ENCODE peak calls at places on chromosome 6, in eight cellular contexts. C, D, L, R, H, E, G and V are unnamed samples.

GRCh38 chr6:43506667-43507471 is 3.3 kb downstream of the LRRC73 start:
- DNase-seq in L (peak), D (peak), R (peak), H (peak), C (peak), E (peak), G (peak), V (peak)

GRCh38 chr6:100353276-100354015 is 111.3 kb downstream of the SIM1 start:
- DNase-seq in C (peak), R (no peak), H (no peak), E (no peak), G (no peak), L (no peak), D (no peak), V (no peak)

GRCh38 chr6:30071858-30072257 is 3.7 kb downstream of the RNF39 start:
- DNase-seq in G (no peak), C (no peak), E (no peak), L (no peak), R (no peak), D (no peak), H (no peak), V (no peak)

GRCh38 chr6:11535801-11536230 is 1.7 kb upstream of the TMEM170B start:
- DNase-seq in C (peak), E (no peak), G (no peak), D (peak), R (no peak), L (peak), H (peak), V (no peak)

GRCh38 chr6:167791780-167792478 is 34.8 kb upstream of the AFDN start:
- DNase-seq in H (no peak), G (no peak), C (no peak), E (no peak), D (no peak), R (no peak), L (no peak), V (no peak)

GRCh38 chr6:169263836-169264608 is 10.4 kb upstream of the THBS2 start:
- DNase-seq in L (peak), H (no peak), C (peak), D (peak), R (no peak), E (peak), G (no peak), V (no peak)

GRCh38 chr6:36599791-36600209 is 5.6 kb downstream of the SRSF3 start:
- DNase-seq in E (peak), L (no peak), G (peak), C (peak), D (peak), H (peak), R (peak), V (no peak)

GRCh38 chr6:53529324-53530036 is 15.4 kb downstream of the GCLC start:
- DNase-seq in E (no peak), G (no peak), D (no peak), H (peak), R (no peak), C (no peak), L (no peak), V (no peak)

GRCh38 chr6:106574729-106575458 is 54.4 kb downstream of the RTN4IP1 start:
- DNase-seq in C (peak), D (peak), R (peak), G (no peak), H (no peak), E (no peak), L (no peak), V (no peak)

GRCh38 chr6:129029778-129030177 is 146.8 kb downstream of the LAMA2 start:
- DNase-seq in D (no peak), E (no peak), H (no peak), G (no peak), R (no peak), L (no peak), C (no peak), V (no peak)

GRCh38 chr6:151904631-151905030 is 97.1 kb downstream of the ESR1 start:
- DNase-seq in L (no peak), H (no peak), D (no peak), E (no peak), R (no peak), C (no peak), G (no peak), V (no peak)

GRCh38 chr6:10411131-10411914 is 3.6 kb downstream of the TFAP2A start:
- DNase-seq in R (no peak), H (peak), E (no peak), G (no peak), C (peak), D (no peak), L (no peak), V (no peak)

GRCh38 chr6:87378947-87379346 is 28.8 kb upstream of the CFAP206 start:
- DNase-seq in G (no peak), H (no peak), D (no peak), L (no peak), C (no peak), R (no peak), E (no peak), V (no peak)

GRCh38 chr6:48747471-48747870 is 636.5 kb upstream of the PTCHD4 start:
- DNase-seq in G (no peak), H (no peak), D (no peak), E (no peak), C (peak), R (no peak), L (no peak), V (no peak)

GRCh38 chr6:82413868-82414267 is 50.3 kb downstream of the TPBG start:
- DNase-seq in G (no peak), E (no peak), C (no peak), D (no peak), H (no peak), R (no peak), L (no peak), V (no peak)

GRCh38 chr6:21198032-21198640 is 395.4 kb upstream of the SOX4 start:
- DNase-seq in D (no peak), C (no peak), E (no peak), H (no peak), G (no peak), L (no peak), R (no peak), V (no peak)

GRCh38 chr6:44851176-44851575 is 463.7 kb downstream of the CDC5L start:
- DNase-seq in D (peak), H (no peak), R (no peak), C (peak), L (no peak), G (no peak), E (no peak), V (no peak)

GRCh38 chr6:138782243-138782642 is 8.7 kb downstream of the CCDC28A start:
- DNase-seq in R (no peak), D (no peak), C (no peak), G (no peak), L (no peak), E (no peak), H (no peak), V (no peak)

GRCh38 chr6:37059344-37060194 is 54.1 kb downstream of the FGD2 start:
- DNase-seq in G (peak), D (peak), H (peak), R (peak), C (peak), L (no peak), E (peak), V (no peak)

GRCh38 chr6:42450314-42451145 is 1.2 kb downstream of the TRERF1 start:
- DNase-seq in L (no peak), C (no peak), E (no peak), G (no peak), D (peak), H (peak), R (no peak), V (no peak)

GRCh38 chr6:131231103-131231502 is 95.8 kb downstream of the AKAP7 start:
- DNase-seq in C (peak), H (no peak), L (no peak), R (no peak), E (no peak), D (no peak), G (no peak), V (no peak)

GRCh38 chr6:52733172-52733571 is 30.1 kb downstream of the GSTA2 start:
- DNase-seq in D (no peak), L (no peak), C (no peak), R (no peak), E (no peak), G (no peak), H (no peak), V (no peak)

GRCh38 chr6:163021054-163021453 is 293.3 kb downstream of the PACRG start:
- DNase-seq in L (no peak), R (no peak), C (no peak), H (no peak), E (no peak), D (no peak), G (no peak), V (no peak)

GRCh38 chr6:150418825-150419594 is 50.2 kb downstream of the IYD start:
- DNase-seq in L (peak), D (peak), C (peak), E (peak), H (peak), R (no peak), G (peak), V (peak)

GRCh38 chr6:70563540-70563939 is 3.2 kb upstream of the SDHAF4 start:
- DNase-seq in D (peak), L (no peak), E (no peak), G (peak), H (peak), C (no peak), R (peak), V (no peak)

GRCh38 chr6:34523441-34524206 is 32.5 kb downstream of the SPDEF start:
- DNase-seq in H (peak), L (no peak), E (peak), R (no peak), D (no peak), G (no peak), C (no peak), V (no peak)

GRCh38 chr6:12033770-12034169 is 21.7 kb downstream of the HIVEP1 start:
- DNase-seq in G (no peak), E (no peak), D (peak), R (no peak), C (peak), L (no peak), H (no peak), V (no peak)

GRCh38 chr6:161947371-161947770 is 673.5 kb upstream of the AGPAT4 start:
- DNase-seq in D (no peak), H (peak), R (no peak), L (no peak), G (no peak), C (no peak), E (no peak), V (no peak)

GRCh38 chr6:23456396-23456795 is 669.6 kb upstream of the NRSN1 start:
- DNase-seq in R (no peak), C (no peak), H (no peak), G (no peak), E (no peak), D (peak), L (no peak), V (no peak)

GRCh38 chr6:119426619-119427018 is 77.1 kb upstream of the MAN1A1 start:
- DNase-seq in R (no peak), D (no peak), C (no peak), H (no peak), G (no peak), L (peak), E (no peak), V (no peak)

GRCh38 chr6:7047071-7047470 is 60.7 kb upstream of the RREB1 start:
- DNase-seq in D (no peak), C (no peak), R (no peak), H (no peak), G (no peak), E (no peak), L (no peak), V (no peak)

GRCh38 chr6:117829594-117830319 is 77.3 kb upstream of the SLC35F1 start:
- DNase-seq in H (peak), E (no peak), G (peak), C (peak), R (no peak), D (peak), L (no peak), V (no peak)

GRCh38 chr6:132708771-132709170 is 5.1 kb downstream of the VNN1 start:
- DNase-seq in L (no peak), R (no peak), H (no peak), C (no peak), E (no peak), G (no peak), D (no peak), V (no peak)
- TF ChIP-seq CTCF in L (no peak), R (no peak), H (no peak), C (no peak), E (no peak), G (no peak), D (no peak), V (no peak)

GRCh38 chr6:14040042-14040441 is 77.5 kb upstream of the CD83 start:
- DNase-seq in D (no peak), R (no peak), H (no peak), E (no peak), L (no peak), C (no peak), G (no peak), V (no peak)
- TF ChIP-seq CTCF in D (no peak), R (no peak), H (peak), E (no peak), L (no peak), C (no peak), G (no peak), V (no peak)

DNA sequence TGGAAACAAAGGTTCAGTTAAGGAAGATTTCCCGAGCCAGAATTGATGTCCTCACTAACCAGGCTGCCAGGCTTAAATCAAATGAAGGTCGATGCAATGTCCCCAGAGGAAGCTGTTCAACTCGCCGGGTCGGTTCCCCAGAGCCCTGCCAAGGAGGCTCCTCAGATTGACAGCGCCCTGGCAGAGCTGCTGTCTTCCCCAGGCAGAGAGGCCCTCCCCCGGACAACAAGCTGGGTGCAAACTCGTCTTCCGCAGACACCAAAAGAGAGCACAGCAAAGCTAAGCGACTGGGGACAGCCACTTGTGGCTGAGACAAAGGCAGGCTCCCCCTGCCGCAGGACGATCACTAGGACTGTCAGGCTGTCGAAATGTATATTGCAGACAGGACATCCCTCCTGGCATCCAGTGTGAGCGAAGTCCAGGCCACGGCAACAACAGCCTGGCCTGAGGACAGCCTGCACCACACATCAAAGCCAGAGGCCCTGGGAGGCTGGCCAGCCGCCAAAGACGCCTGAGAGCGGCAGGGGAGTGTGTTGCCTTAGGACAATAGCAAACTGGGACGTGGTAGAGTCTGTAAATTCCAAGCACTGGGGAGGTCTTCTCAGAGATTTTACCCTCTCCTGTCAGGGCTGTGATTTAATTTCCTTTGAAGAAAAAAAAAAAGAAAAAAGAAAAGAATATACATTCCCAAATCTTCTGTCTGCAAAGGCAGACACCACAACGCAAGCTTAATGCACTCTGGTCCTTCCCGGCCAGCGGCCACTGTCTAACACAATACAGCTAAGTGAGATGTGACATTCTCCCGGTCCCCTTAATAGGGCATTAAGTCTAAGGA is 99.1 kb downstream of the HIVEP2 start:
- DNase-seq in R (peak), G (peak), C (peak), H (peak), L (peak), E (peak), D (peak), V (no peak)
- TF ChIP-seq CTCF in R (peak), G (no peak), C (no peak), H (peak), L (no peak), E (peak), D (no peak), V (no peak)

GRCh38 chr6:3825851-3826581 is 23.2 kb upstream of the FAM50B start:
- DNase-seq in L (peak), H (no peak), C (peak), R (peak), E (peak), D (peak), G (peak), V (no peak)
- TF ChIP-seq CTCF in L (no peak), H (no peak), C (no peak), R (no peak), E (no peak), D (no peak), G (no peak), V (no peak)